ENCODE peak calls at places on chromosomes 2 and 18, in seven cellular contexts. C is AG08396; R is tibial artery; P is activated CD4-positive, alpha-beta T cell treated with anti-CD3 and anti-CD28 coated beads, Interleukin-2, amount 50 U/mL, for 24 hours; H is iPS DF 19.7; E is hepatic stellate cell; W is astrocyte of the spinal cord. U is an unnamed sample.

GRCh38 chr18:26133652-26134051 is at the start of gene PSMA8:
- DNase-seq in P (peak), C (no peak), E (no peak), W (no peak), R (no peak), H (peak), U (no peak)

GRCh38 chr2:181626671-181627070 is 30.2 kb downstream of the CERKL start:
- DNase-seq in H (no peak), W (no peak), P (no peak), C (no peak), R (no peak), E (no peak), U (no peak)

GRCh38 chr2:86646329-86646728 is 22.7 kb upstream of the RNF103 start:
- DNase-seq in H (no peak), C (no peak), E (no peak), R (no peak), P (no peak), W (no peak), U (no peak)

GRCh38 chr18:24176727-24177416 is 38.0 kb downstream of the CABYR start:
- DNase-seq in W (peak), H (peak), C (peak), P (peak), E (peak), R (peak), U (peak)

GRCh38 chr2:140085674-140086073 is 1305.5 kb upstream of the NXPH2 start:
- DNase-seq in C (no peak), P (no peak), E (no peak), H (no peak), W (peak), R (no peak), U (peak)

GRCh38 chr2:15133461-15133860 is 427.7 kb downstream of the NBAS start:
- DNase-seq in P (no peak), R (no peak), C (no peak), H (no peak), E (no peak), W (no peak), U (no peak)

GRCh38 chr2:45816273-45816672 is 164.8 kb downstream of the PRKCE start:
- DNase-seq in H (no peak), C (no peak), R (peak), E (no peak), W (peak), P (no peak), U (no peak)

GRCh38 chr2:31888550-31888949 is 122.3 kb downstream of the MEMO1 start:
- DNase-seq in R (no peak), H (no peak), W (no peak), C (no peak), P (no peak), E (no peak), U (no peak)

GRCh38 chr2:24749069-24749691 is 44.0 kb downstream of the PTRHD1 start:
- DNase-seq in P (no peak), C (no peak), H (peak), E (no peak), R (no peak), W (no peak), U (no peak)

GRCh38 chr2:61758991-61759390 is 94.9 kb downstream of the FAM161A start:
- DNase-seq in C (peak), H (no peak), W (peak), E (no peak), P (no peak), R (no peak), U (no peak)

GRCh38 chr2:233271693-233272092 is 20.2 kb downstream of the ATG16L1 start:
- DNase-seq in W (no peak), R (no peak), P (no peak), H (no peak), E (no peak), C (no peak), U (no peak)

GRCh38 chr18:68662779-68663178 is 52.1 kb downstream of the TMX3 start:
- DNase-seq in R (no peak), W (peak), P (no peak), H (no peak), E (no peak), C (peak), U (no peak)

GRCh38 chr2:205056066-205056678 is 510.9 kb downstream of the PARD3B start:
- DNase-seq in E (no peak), H (no peak), R (no peak), P (no peak), C (no peak), W (no peak), U (no peak)

GRCh38 chr2:75600418-75601088 is 39.8 kb upstream of the EVA1A start:
- DNase-seq in R (no peak), C (no peak), P (no peak), W (no peak), E (no peak), H (no peak), U (no peak)

GRCh38 chr2:67564076-67564475 is 166.9 kb downstream of the ETAA1 start:
- DNase-seq in R (no peak), E (no peak), C (no peak), W (no peak), H (no peak), P (no peak), U (no peak)

GRCh38 chr2:203650860-203651613 is 55.4 kb upstream of the CD28 start:
- DNase-seq in W (peak), C (peak), P (no peak), E (peak), R (no peak), H (no peak), U (peak)

GRCh38 chr2:46657042-46657504 is 177.7 kb downstream of the TMEM247 start:
- DNase-seq in W (no peak), R (peak), H (peak), C (no peak), P (no peak), E (peak), U (no peak)

GRCh38 chr2:12498286-12498685 is 218.4 kb upstream of the TRIB2 start:
- DNase-seq in W (no peak), P (no peak), H (no peak), R (no peak), E (no peak), C (no peak), U (no peak)

GRCh38 chr18:64238076-64238475 is 89.2 kb upstream of the LINC00305 start:
- DNase-seq in W (no peak), R (no peak), C (no peak), H (no peak), P (no peak), E (no peak), U (no peak)

GRCh38 chr2:165277295-165277694 is 38.1 kb downstream of the SCN2A start:
- DNase-seq in C (no peak), W (peak), P (no peak), H (no peak), R (no peak), E (no peak), U (no peak)

GRCh38 chr2:160380000-160380570 is 113.5 kb downstream of the RBMS1 start:
- DNase-seq in E (no peak), W (no peak), H (no peak), R (no peak), P (no peak), C (no peak), U (no peak)

GRCh38 chr2:129469881-129470280 is 509.6 kb upstream of the RAB6C start:
- DNase-seq in W (no peak), P (no peak), R (no peak), H (no peak), E (no peak), C (no peak), U (no peak)

GRCh38 chr2:154455201-154455600 is 243.3 kb upstream of the KCNJ3 start:
- DNase-seq in E (peak), C (no peak), W (no peak), R (no peak), P (no peak), H (no peak), U (no peak)

GRCh38 chr2:99611786-99612185 is 122.0 kb upstream of the REV1 start:
- DNase-seq in H (no peak), E (no peak), C (no peak), W (no peak), R (no peak), P (no peak), U (no peak)

GRCh38 chr2:72859831-72860262 is 27.4 kb upstream of the SPR start:
- DNase-seq in H (no peak), C (peak), W (peak), P (peak), E (peak), R (no peak), U (peak)

GRCh38 chr2:36456227-36456788 is 100.7 kb downstream of the CRIM1 start:
- DNase-seq in E (peak), H (no peak), R (peak), C (peak), P (no peak), W (peak), U (peak)

GRCh38 chr2:150007815-150008430 is 420.3 kb upstream of the MMADHC start:
- DNase-seq in E (no peak), W (no peak), C (no peak), H (no peak), R (no peak), P (no peak), U (no peak)

GRCh38 chr2:29660216-29660615 is 261.2 kb downstream of the ALK start:
- DNase-seq in P (no peak), C (no peak), W (no peak), H (no peak), E (no peak), R (no peak), U (no peak)

GRCh38 chr2:160126756-160127155 is 64.3 kb upstream of the PLA2R1 start:
- DNase-seq in C (no peak), H (no peak), P (no peak), E (no peak), W (no peak), R (no peak), U (no peak)

GRCh38 chr2:130387804-130388203 is 31.9 kb downstream of the PTPN18 start:
- DNase-seq in W (no peak), C (no peak), E (no peak), R (no peak), P (no peak), H (no peak), U (no peak)

GRCh38 chr18:21117385-21118135 is 5.9 kb upstream of the ROCK1 start:
- DNase-seq in E (peak), W (peak), C (peak), P (no peak), R (peak), H (no peak), U (peak)

GRCh38 chr2:101770672-101771071 is 73.2 kb downstream of the MAP4K4 start:
- DNase-seq in P (no peak), H (no peak), C (peak), E (no peak), R (no peak), W (no peak), U (peak)

GRCh38 chr18:48815581-48816324 is 135.0 kb downstream of the SMAD7 start:
- DNase-seq in C (no peak), R (peak), H (no peak), W (peak), P (no peak), E (peak), U (no peak)

GRCh38 chr2:144466637-144467036 is 53.3 kb downstream of the ZEB2 start:
- DNase-seq in R (no peak), P (no peak), H (no peak), C (no peak), E (no peak), W (no peak), U (no peak)

GRCh38 chr2:86358982-86359381 is 21.6 kb upstream of the REEP1 start:
- DNase-seq in E (no peak), R (no peak), C (no peak), P (no peak), W (no peak), H (no peak), U (no peak)

GRCh38 chr18:77911973-77912372 is 662.3 kb downstream of the GALR1 start:
- DNase-seq in W (no peak), P (no peak), E (no peak), H (no peak), R (no peak), C (no peak), U (no peak)

GRCh38 chr2:71417300-71418202 is 35.8 kb upstream of the DYSF start:
- DNase-seq in C (no peak), H (no peak), E (no peak), R (no peak), W (peak), P (no peak), U (no peak)